ENCODE peak calls at places on chromosome 5, in five cellular contexts. G, Y, H, J and F are unnamed samples.

GRCh38 chr5:100505984-100506670 is 29.0 kb upstream of the FAM174A start:
- DNase-seq in Y (peak), J (peak), H (no peak), G (peak), F (peak)

GRCh38 chr5:65141487-65141886 is 340.2 kb downstream of the ADAMTS6 start:
- DNase-seq in Y (peak), G (no peak), H (no peak), J (no peak), F (peak)

GRCh38 chr5:127826011-127826410 is 122.8 kb downstream of the CCDC192 start:
- DNase-seq in J (no peak), Y (peak), H (no peak), G (peak), F (peak)

GRCh38 chr5:55601209-55601618 is 66.5 kb upstream of the PLPP1 start:
- DNase-seq in J (peak), G (peak), Y (peak), H (no peak), F (peak)

GRCh38 chr5:134547579-134547978 is 22.1 kb downstream of the JADE2 start:
- DNase-seq in H (no peak), J (no peak), G (no peak), Y (peak), F (peak)

GRCh38 chr5:124301850-124302249 is 444.6 kb downstream of the ZNF608 start:
- DNase-seq in H (no peak), Y (peak), G (no peak), J (no peak), F (no peak)

GRCh38 chr5:142680605-142681259 is 5.2 kb downstream of the FGF1 start:
- DNase-seq in J (peak), H (no peak), Y (peak), G (no peak), F (no peak)

GRCh38 chr5:104628906-104629305 is 1066.3 kb upstream of the NUDT12 start:
- DNase-seq in G (no peak), J (no peak), Y (no peak), H (no peak), F (no peak)

GRCh38 chr5:94440015-94440414 is 178.4 kb downstream of the KIAA0825 start:
- DNase-seq in G (no peak), H (no peak), J (no peak), Y (no peak), F (no peak)

GRCh38 chr5:129094924-129095797 is 612 bp downstream of the ISOC1 start:
- DNase-seq in G (no peak), Y (peak), H (no peak), J (peak), F (peak)

GRCh38 chr5:171494452-171495121 is 75.1 kb downstream of the FGF18 start:
- DNase-seq in Y (peak), J (peak), H (no peak), G (peak), F (peak)

GRCh38 chr5:132459983-132460834 is 30.4 kb downstream of the IRF1 start:
- DNase-seq in G (no peak), J (peak), Y (no peak), H (no peak), F (no peak)

GRCh38 chr5:16935271-16936149 is 578 bp downstream of the MYO10 start:
- DNase-seq in Y (peak), G (no peak), H (peak), J (peak), F (no peak)

GRCh38 chr5:115349001-115349817 is 52.8 kb upstream of the CCDC112 start:
- DNase-seq in H (no peak), G (peak), Y (peak), J (peak), F (peak)